ENCODE peak calls at places on chromosomes 11 and 22, in five cellular contexts. G, J, R, Q and I are unnamed samples.

GRCh38 chr11:83151274-83151977 is 5.5 kb upstream of the PCF11 start:
- DNase-seq in G (peak), J (no peak), R (no peak), Q (no peak), I (no peak)

GRCh38 chr11:119108151-119108856 is 1.2 kb downstream of the C2CD2L start:
- DNase-seq in G (peak), J (peak), R (peak), Q (peak), I (peak)

GRCh38 chr11:69983571-69983877 is 94.6 kb upstream of the ANO1 start:
- DNase-seq in G (no peak), J (no peak), R (no peak), Q (no peak), I (no peak)

GRCh38 chr22:36010913-36011312 is 17.7 kb downstream of the RBFOX2 start:
- DNase-seq in G (no peak), J (no peak), R (peak), Q (peak), I (no peak)

GRCh38 chr11:1348146-1348545 is 38.7 kb upstream of the TOLLIP start:
- DNase-seq in G (no peak), J (no peak), R (no peak), Q (no peak), I (no peak)

GRCh38 chr11:122163420-122163819 is 47.4 kb upstream of the BLID start:
- DNase-seq in G (no peak), J (no peak), R (no peak), Q (no peak), I (no peak)

GRCh38 chr11:119652907-119653659 is 75.9 kb downstream of the NECTIN1 start:
- DNase-seq in G (no peak), J (no peak), R (no peak), Q (no peak), I (no peak)

GRCh38 chr11:13448876-13449275 is 14.1 kb downstream of the BTBD10 start:
- DNase-seq in G (no peak), J (no peak), R (no peak), Q (no peak), I (no peak)

GRCh38 chr22:35995772-35996171 is 32.9 kb downstream of the RBFOX2 start:
- DNase-seq in G (peak), J (no peak), R (peak), Q (peak), I (no peak)

GRCh38 chr11:121482231-121483129 is 29.7 kb upstream of the SORL1-AS1 start:
- DNase-seq in G (no peak), J (no peak), R (no peak), Q (peak), I (no peak)

GRCh38 chr11:28241760-28242159 is 133.6 kb downstream of the METTL15 start:
- DNase-seq in G (no peak), J (no peak), R (no peak), Q (no peak), I (no peak)

GRCh38 chr11:130677486-130678153 is 229.2 kb downstream of the ADAMTS15 start:
- DNase-seq in G (peak), J (peak), R (no peak), Q (peak), I (peak)

GRCh38 chr22:42754658-42755057 is 34.0 kb upstream of the A4GALT start:
- DNase-seq in G (no peak), J (no peak), R (no peak), Q (no peak), I (no peak)

GRCh38 chr11:119461250-119461963 is 38.4 kb upstream of the THY1 start:
- DNase-seq in G (no peak), J (no peak), R (no peak), Q (no peak), I (peak)

GRCh38 chr11:32451808-32452207 is 16.5 kb upstream of the WT1 start:
- DNase-seq in G (no peak), J (no peak), R (no peak), Q (no peak), I (no peak)

GRCh38 chr11:69293819-69294505 is at the start of gene MYEOV:
- DNase-seq in G (peak), J (peak), R (peak), Q (peak), I (peak)

GRCh38 chr11:72932132-72932570 is 117.9 kb downstream of the ATG16L2 start:
- DNase-seq in G (no peak), J (no peak), R (no peak), Q (no peak), I (no peak)

GRCh38 chr22:36343720-36344105 is 44.1 kb downstream of the MYH9 start:
- DNase-seq in G (no peak), J (no peak), R (no peak), Q (no peak), I (no peak)

GRCh38 chr11:86171627-86172026 is 72.9 kb upstream of the EED start:
- DNase-seq in G (no peak), J (no peak), R (no peak), Q (no peak), I (no peak)

GRCh38 chr11:14373941-14374646 is 15.1 kb upstream of the RRAS2 start:
- DNase-seq in G (no peak), J (no peak), R (no peak), Q (no peak), I (no peak)

GRCh38 chr22:43826142-43827093 is 14.3 kb upstream of the EFCAB6 start:
- DNase-seq in G (peak), J (no peak), R (peak), Q (peak), I (no peak)

GRCh38 chr22:29912605-29913398 is 29.8 kb downstream of the MTMR3 start:
- DNase-seq in G (no peak), J (no peak), R (no peak), Q (no peak), I (no peak)

GRCh38 chr11:116544721-116545120 is 228.1 kb downstream of the BUD13 start:
- DNase-seq in G (no peak), J (no peak), R (no peak), Q (no peak), I (no peak)

GRCh38 chr11:69095300-69095699 is 46.6 kb downstream of the TPCN2 start:
- DNase-seq in G (no peak), J (no peak), R (no peak), Q (no peak), I (no peak)

GRCh38 chr11:77187105-77187750 is 59.2 kb downstream of the MYO7A start:
- DNase-seq in G (no peak), J (no peak), R (no peak), Q (no peak), I (no peak)

GRCh38 chr11:109911488-109911887 is 181.7 kb upstream of the ZC3H12C start:
- DNase-seq in G (no peak), J (no peak), R (no peak), Q (no peak), I (no peak)

GRCh38 chr11:1458340-1459218 is 28.0 kb downstream of the MOB2 start:
- DNase-seq in G (peak), J (peak), R (peak), Q (peak), I (peak)

GRCh38 chr11:75553182-75553581 is 8.9 kb upstream of the SERPINH1 start:
- DNase-seq in G (no peak), J (no peak), R (no peak), Q (no peak), I (no peak)
- TF ChIP-seq CTCF in G (no peak), J (no peak), R (no peak), Q (no peak), I (peak)

GRCh38 chr22:46738642-46738960 is 549 bp upstream of the CERK start:
- DNase-seq in G (no peak), J (peak), R (no peak), Q (no peak), I (peak)

GRCh38 chr22:46740910-46741785 is 3.1 kb upstream of the CERK start:
- DNase-seq in G (no peak), J (no peak), R (no peak), Q (no peak), I (no peak)

GRCh38 chr22:46737105-46737975 is 712 bp downstream of the CERK start:
- DNase-seq in G (peak), J (peak), R (peak), Q (peak), I (peak)

GRCh38 chr22:46737976-46738641 is at the start of gene CERK:
- DNase-seq in G (peak), J (peak), R (peak), Q (peak), I (peak)

GRCh38 chr22:46738961-46739870 is 1.2 kb upstream of the CERK start:
- DNase-seq in G (peak), J (peak), R (peak), Q (peak), I (peak)
- TF ChIP-seq CTCF in G (peak), J (no peak), R (peak), Q (peak), I (peak)

GRCh38 chr11:46836431-46836830 is 9.6 kb downstream of the CKAP5 start:
- DNase-seq in G (no peak), J (no peak), R (no peak), Q (no peak), I (no peak)
- TF ChIP-seq CTCF in G (no peak), J (no peak), R (no peak), Q (no peak), I (no peak)

GRCh38 chr11:67401495-67402191 is at the start of gene PPP1CA:
- DNase-seq in G (peak), J (peak), R (peak), Q (peak), I (peak)
- TF ChIP-seq CTCF in G (peak), J (peak), R (no peak), Q (no peak), I (peak)

GRCh38 chr11:66327171-66328035 is 8.8 kb downstream of the RIN1 start:
- DNase-seq in G (peak), J (no peak), R (no peak), Q (no peak), I (no peak)
- TF ChIP-seq CTCF in G (no peak), J (no peak), R (no peak), Q (no peak), I (no peak)